ENCODE peak calls at places on chromosomes 4 and X, in four cellular contexts. N is iPS-NIHi11, Z is ureter, J is B cell. D is an unnamed sample.

GRCh38 chr4:38119663-38120374 is 159.6 kb downstream of the PTTG2 start:
- DNase-seq in Z (no peak), J (no peak), N (no peak), D (no peak)

GRCh38 chrX:40062525-40063193 is 35.1 kb downstream of the BCOR start:
- DNase-seq in N (no peak), Z (no peak), J (no peak), D (no peak)

GRCh38 chrX:49761481-49761880 is 65.7 kb upstream of the PAGE1 start:
- DNase-seq in Z (no peak), J (no peak), N (peak; percentile 14), D (no peak)

GRCh38 chrX:102739642-102740041 is 19.1 kb downstream of the GPRASP3 start:
- DNase-seq in N (no peak), J (no peak), Z (no peak), D (no peak)

GRCh38 chr4:147799986-147800555 is 68.2 kb downstream of the ARHGAP10 start:
- DNase-seq in Z (no peak), N (no peak), J (no peak), D (no peak)

GRCh38 chrX:19758536-19758935 is 128.9 kb downstream of the SH3KBP1 start:
- DNase-seq in N (no peak), Z (no peak), J (peak; percentile 29), D (no peak)

GRCh38 chr4:138251904-138252303 is 9.8 kb upstream of the SLC7A11 start:
- DNase-seq in J (no peak), Z (no peak), N (no peak), D (no peak)

GRCh38 chr4:38310446-38311043 is 350.3 kb downstream of the PTTG2 start:
- DNase-seq in Z (no peak), J (no peak), N (no peak), D (no peak)

GRCh38 chr4:24754586-24754985 is 40.8 kb upstream of the SOD3 start:
- DNase-seq in N (no peak), J (no peak), Z (no peak), D (no peak)

D was measured in osteocyte.